ENCODE peak calls at places on chromosomes 11 and 22, in eight cellular contexts. U is fibroblast of lung; Z is heart left ventricle; S is thoracic aorta; F is CD8-positive, alpha-beta T cell; T is CD4-positive, alpha-beta memory T cell; H is GM23248; J is psoas muscle. N is an unnamed sample.

GRCh38 chr22:46376908-46377565 is 41.5 kb downstream of the TRMU start:
- DNase-seq in U (no peak), S (no peak), Z (no peak), T (no peak), F (no peak), J (no peak), H (no peak), N (no peak)

GRCh38 chr11:73257342-73258103 is 14.6 kb upstream of the P2RY6 start:
- DNase-seq in T (no peak), Z (no peak), H (peak; percentile 97), S (peak; percentile 61), F (no peak), J (no peak), U (peak; percentile 81), N (no peak)

GRCh38 chr11:112553340-112553739 is 292.7 kb upstream of the PLET1 start:
- DNase-seq in J (no peak), Z (no peak), F (no peak), H (no peak), S (no peak), U (no peak), T (no peak), N (no peak)

GRCh38 chr11:70502677-70503076 is 104.3 kb downstream of the CTTN start:
- DNase-seq in F (no peak), S (no peak), U (no peak), H (no peak), T (no peak), J (peak; percentile 11), Z (no peak), N (no peak)

GRCh38 chr11:17036666-17037658 is 22.7 kb upstream of the PLEKHA7 start:
- DNase-seq in H (no peak), S (no peak), T (no peak), U (no peak), F (no peak), Z (no peak), J (no peak), N (no peak)

GRCh38 chr11:8610532-8611116 is 16.6 kb upstream of the STK33 start:
- DNase-seq in F (no peak), H (no peak), J (no peak), T (peak; percentile 60), U (peak; percentile 24), S (no peak), Z (no peak), N (peak; percentile 45)

GRCh38 chr11:10064828-10065227 is 229.2 kb downstream of the SBF2 start:
- DNase-seq in S (no peak), H (no peak), F (no peak), T (no peak), Z (no peak), J (no peak), U (no peak), N (no peak)

GRCh38 chr11:18012314-18012905 is 437 bp downstream of the SERGEF start:
- DNase-seq in J (peak; percentile 50), H (no peak), T (peak; percentile 30), Z (peak; percentile 38), S (peak; percentile 4), F (no peak), U (peak; percentile 23), N (peak; percentile 30)

GRCh38 chr11:96161271-96162089 is 181.5 kb downstream of the MAML2 start:
- DNase-seq in H (peak; percentile 52), Z (no peak), F (no peak), J (no peak), T (no peak), S (no peak), U (peak; percentile 55), N (no peak)

GRCh38 chr11:6693342-6694228 is 10.4 kb upstream of the MRPL17 start:
- DNase-seq in Z (peak; percentile 37), J (no peak), T (peak; percentile 57), H (peak; percentile 85), U (peak; percentile 95), S (peak; percentile 42), F (no peak), N (peak; percentile 60)

GRCh38 chr11:32154275-32154674 is 63.4 kb downstream of the RCN1 start:
- DNase-seq in Z (no peak), S (no peak), T (no peak), H (peak; percentile 35), U (peak; percentile 51), F (no peak), J (no peak), N (no peak)

GRCh38 chr11:133425992-133426391 is 106.3 kb downstream of the OPCML start:
- DNase-seq in T (no peak), Z (no peak), J (no peak), S (no peak), H (no peak), F (no peak), U (no peak), N (no peak)

GRCh38 chr11:14894657-14895598 is 2.9 kb upstream of the CYP2R1 start:
- DNase-seq in S (no peak), Z (peak; percentile 59), H (peak; percentile 48), J (peak; percentile 50), F (no peak), T (no peak), U (peak; percentile 93), N (no peak)

GRCh38 chr11:58609723-58610122 is 12.7 kb upstream of the CNTF start:
- DNase-seq in U (no peak), F (no peak), J (no peak), H (no peak), Z (no peak), T (no peak), S (no peak), N (no peak)

GRCh38 chr11:5809122-5809519 is 397 bp downstream of the OR52N2 start:
- DNase-seq in Z (no peak), T (peak; percentile 5), S (no peak), H (peak; percentile 31), J (no peak), F (no peak), U (no peak), N (no peak)

GRCh38 chr11:95700471-95700817 is 89.1 kb downstream of the FAM76B start:
- DNase-seq in T (peak; percentile 43), H (no peak), J (no peak), S (no peak), Z (no peak), U (no peak), F (no peak), N (peak; percentile 40)

GRCh38 chr11:18078909-18079308 is 27.0 kb downstream of the SAAL1 start:
- DNase-seq in T (no peak), F (no peak), Z (no peak), H (no peak), S (no peak), U (no peak), J (no peak), N (no peak)

DNA sequence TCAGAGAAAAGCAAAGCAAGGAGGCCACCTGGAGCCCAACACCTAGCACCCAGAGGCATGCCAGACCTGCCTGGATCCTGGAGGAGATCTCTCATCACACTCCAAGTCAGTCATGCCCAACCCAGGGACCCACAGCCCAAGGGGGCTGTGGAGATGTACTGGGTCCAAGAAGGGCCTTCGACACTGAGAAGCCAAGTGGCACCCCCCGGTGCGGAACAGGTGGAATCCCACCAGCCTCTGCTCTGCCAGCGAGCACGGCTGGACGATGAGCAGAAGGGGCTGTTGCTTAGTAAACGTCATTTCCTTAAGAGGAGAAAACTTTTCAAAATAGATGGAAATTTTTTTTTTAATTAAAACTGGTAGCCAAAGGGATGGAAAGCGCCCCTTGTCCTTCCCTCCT is 171.9 kb upstream of the GRK3 start:
- DNase-seq in Z (no peak), T (no peak), H (no peak), U (no peak), J (peak; percentile 31), S (no peak), F (no peak), N (no peak)
- H3K4me1 ChIP-seq in Z (peaks cover 21% of the 10 kb centered on the region), T (peaks cover 23% of the 10 kb centered on the region), H (no peaks in the 10 kb centered on the region), U (no peaks in the 10 kb centered on the region), J (no peaks in the 10 kb centered on the region), S (no peaks in the 10 kb centered on the region), F (peaks cover 18% of the 10 kb centered on the region), N (peaks cover 18% of the 10 kb centered on the region)

DNA sequence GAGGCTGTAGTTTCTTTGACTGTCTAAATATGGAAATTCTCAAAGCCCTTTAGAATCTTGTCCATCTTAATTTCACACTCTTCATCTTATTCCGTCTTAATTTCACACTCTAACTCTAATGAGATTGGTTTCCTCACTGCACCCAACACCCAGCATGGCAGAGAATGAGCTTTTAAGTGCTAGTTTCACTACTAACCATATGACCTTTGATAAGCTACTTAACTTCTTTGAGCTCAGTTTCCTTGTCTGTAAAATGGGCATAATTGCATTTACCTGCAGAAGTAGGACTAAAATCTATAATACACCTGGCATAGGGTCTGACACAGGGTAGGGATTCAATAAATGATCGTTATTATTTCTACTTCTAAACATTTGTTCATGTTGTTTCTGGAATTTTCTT is 30.4 kb downstream of the TBCEL start:
- DNase-seq in U (no peak), H (no peak), T (no peak), S (no peak), Z (no peak), F (no peak), J (no peak), N (no peak)
- H3K36me3 ChIP-seq in U (no peaks in the 10 kb centered on the region), H (peaks cover 58% of the 10 kb centered on the region), T (peaks cover 15% of the 10 kb centered on the region), S (peaks cover 11% of the 10 kb centered on the region), Z (peaks cover 93% of the 10 kb centered on the region), F (no peaks in the 10 kb centered on the region), J (no peaks in the 10 kb centered on the region), N (peaks cover 34% of the 10 kb centered on the region)

GRCh38 chr11:60924906-60925684 is 835 bp downstream of the TMEM132A start:
- DNase-seq in F (no peak), T (no peak), U (no peak), J (no peak), Z (no peak), H (peak; percentile 21), S (no peak), N (no peak)

GRCh38 chr11:60924110-60924905 is at the start of gene TMEM132A:
- DNase-seq in H (peak; percentile 86), U (peak; percentile 61), F (no peak), Z (peak; percentile 82), T (no peak), J (peak; percentile 78), S (no peak), N (no peak)

GRCh38 chr11:60926500-60926899 is 2.2 kb downstream of the TMEM132A start:
- DNase-seq in Z (no peak), J (no peak), S (no peak), U (no peak), H (no peak), F (no peak), T (no peak), N (no peak)

GRCh38 chr11:60927061-60927592 is 2.9 kb downstream of the TMEM132A start:
- DNase-seq in J (peak; percentile 26), S (no peak), H (no peak), U (no peak), F (no peak), Z (no peak), T (no peak), N (no peak)

DNA sequence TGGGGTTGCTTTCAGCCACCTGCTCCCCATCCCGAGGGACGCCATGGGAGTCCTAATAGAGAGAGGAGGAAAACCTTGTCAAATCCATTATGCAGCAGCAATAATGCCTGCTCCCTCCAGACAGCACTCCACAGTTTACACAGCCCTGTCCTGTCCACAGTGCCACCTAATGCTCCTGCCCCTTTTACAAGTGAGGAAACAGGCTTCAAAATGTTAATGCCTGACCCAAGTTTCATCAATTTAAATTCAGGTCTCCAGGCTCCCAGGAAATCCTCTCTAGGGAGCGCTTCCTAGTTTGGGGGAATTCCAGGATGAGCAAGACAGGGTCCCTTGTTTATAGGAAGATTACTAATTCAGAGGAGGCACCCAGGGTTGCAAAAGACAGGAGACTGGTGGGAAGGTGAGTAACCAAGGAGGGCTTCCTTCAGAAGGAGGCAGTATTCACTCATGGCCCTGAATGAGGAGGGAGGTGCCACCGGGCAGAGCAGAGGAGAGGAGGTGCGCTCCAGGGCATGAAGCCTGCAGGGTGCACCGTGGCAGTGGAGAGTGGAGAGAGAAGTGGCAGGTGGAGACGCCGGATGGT is 1.5 kb downstream of the TMEM132A start:
- DNase-seq in H (peak; percentile 85), Z (no peak), T (no peak), U (no peak), S (no peak), J (no peak), F (no peak), N (no peak)
- H3K4me3 ChIP-seq in H (peak overlapping the region; percentile 72), Z (peak overlapping the region; percentile 67), T (no peak overlapping the region), U (peak overlapping the region; percentile 77), S (no peak overlapping the region), J (no peak overlapping the region), F (no peak overlapping the region), N (no peak overlapping the region)

GRCh38 chr11:119897046-119897440 is 168.0 kb upstream of the NECTIN1 start:
- DNase-seq in U (no peak), J (no peak), Z (no peak), T (no peak), S (no peak), H (no peak), F (no peak), N (no peak)
- H3K4me1 ChIP-seq in U (no peaks in the 10 kb centered on the region), J (no peaks in the 10 kb centered on the region), Z (peaks cover under 1% of the 10 kb centered on the region), T (no peaks in the 10 kb centered on the region), S (peaks cover 11% of the 10 kb centered on the region), H (no peaks in the 10 kb centered on the region), F (no peaks in the 10 kb centered on the region), N (no peaks in the 10 kb centered on the region)

N was measured in CD4-positive, CD25-positive, alpha-beta regulatory T cell.